ENCODE peak calls at places on chromosome 1, in eight cellular contexts. W is CD8-positive, alpha-beta T cell; P is transverse colon; T is coronary artery; C is colonic mucosa; Z is dorsolateral prefrontal cortex; F is heart right ventricle; Q is RWPE1. A is an unnamed sample.

GRCh38 chr1:121483961-121484424 is 299.2 kb downstream of the SRGAP2C start:
- DNase-seq in Q (peak), T (no peak), Z (no peak), W (no peak), P (no peak), F (no peak), C (no peak), A (peak)

GRCh38 chr1:198113302-198113701 is 43.5 kb upstream of the NEK7 start:
- DNase-seq in T (no peak), P (no peak), Z (no peak), F (no peak), Q (no peak), W (no peak), C (no peak), A (peak)

GRCh38 chr1:53964109-53964508 is 18.0 kb downstream of the LRRC42 start:
- DNase-seq in F (no peak), C (no peak), W (no peak), Z (no peak), Q (no peak), T (no peak), P (no peak), A (no peak)

GRCh38 chr1:217526636-217527035 is 104.3 kb downstream of the GPATCH2 start:
- DNase-seq in T (no peak), Q (no peak), Z (no peak), W (no peak), P (no peak), C (no peak), F (no peak), A (no peak)

GRCh38 chr1:175520186-175520585 is 223.2 kb downstream of the TNR start:
- DNase-seq in F (peak), P (peak), Q (peak), Z (no peak), W (no peak), C (peak), T (no peak), A (no peak)

GRCh38 chr1:215002471-215002870 is 80.1 kb upstream of the KCNK2 start:
- DNase-seq in C (no peak), Z (no peak), P (no peak), T (no peak), F (no peak), Q (no peak), W (no peak), A (peak)

GRCh38 chr1:191641420-191642215 is 516.6 kb upstream of the RGS18 start:
- DNase-seq in W (no peak), F (no peak), T (no peak), Q (peak), C (no peak), Z (no peak), P (no peak), A (no peak)

GRCh38 chr1:204032642-204033235 is 40.2 kb upstream of the SOX13 start:
- DNase-seq in W (no peak), F (no peak), Z (no peak), C (no peak), T (no peak), P (no peak), Q (no peak), A (no peak)

GRCh38 chr1:4165901-4166300 is 265.8 kb upstream of the C1orf174 start:
- DNase-seq in P (no peak), F (no peak), T (no peak), C (no peak), W (no peak), Z (no peak), Q (no peak), A (no peak)

GRCh38 chr1:192544983-192545393 is 30.6 kb upstream of the RGS1 start:
- DNase-seq in Z (no peak), T (no peak), P (no peak), F (no peak), Q (peak), W (no peak), C (no peak), A (peak)

GRCh38 chr1:165073402-165074007 is 283.0 kb downstream of the LMX1A start:
- DNase-seq in F (no peak), Z (no peak), Q (peak), C (no peak), T (no peak), P (no peak), W (no peak), A (peak)

GRCh38 chr1:119250299-119250698 is 109.8 kb upstream of the WARS2 start:
- DNase-seq in P (no peak), Z (no peak), Q (no peak), F (no peak), C (no peak), W (no peak), T (no peak), A (no peak)

GRCh38 chr1:209480345-209480744 is 103.2 kb upstream of the CAMK1G start:
- DNase-seq in P (no peak), T (no peak), C (no peak), W (no peak), Q (no peak), F (no peak), Z (no peak), A (no peak)

GRCh38 chr1:180691322-180691721 is 59.5 kb downstream of the XPR1 start:
- DNase-seq in F (no peak), T (no peak), P (no peak), C (no peak), W (no peak), Z (no peak), Q (no peak), A (no peak)

GRCh38 chr1:239735081-239735480 is 348.7 kb downstream of the CHRM3 start:
- DNase-seq in F (no peak), P (no peak), W (no peak), T (no peak), Q (no peak), C (no peak), Z (no peak), A (no peak)

GRCh38 chr1:6585081-6585722 is 5.4 kb downstream of the ZBTB48 start:
- DNase-seq in W (no peak), Z (no peak), T (no peak), Q (no peak), F (no peak), P (no peak), C (no peak), A (no peak)

GRCh38 chr1:163068716-163069115 is 445 bp upstream of the RGS4 start:
- DNase-seq in C (no peak), P (no peak), Z (no peak), F (no peak), W (no peak), T (no peak), Q (no peak), A (peak)

GRCh38 chr1:234848972-234849641 is 239.1 kb upstream of the IRF2BP2 start:
- DNase-seq in Q (peak), Z (no peak), P (no peak), W (no peak), C (no peak), F (no peak), T (no peak), A (peak)

GRCh38 chr1:77031101-77031662 is 163.9 kb downstream of the ST6GALNAC5 start:
- DNase-seq in P (no peak), Q (peak), W (no peak), F (no peak), C (no peak), Z (no peak), T (no peak), A (peak)

GRCh38 chr1:217096200-217096599 is 373.0 kb upstream of the ESRRG start:
- DNase-seq in Q (no peak), P (no peak), C (no peak), Z (no peak), F (no peak), W (no peak), T (no peak), A (no peak)

GRCh38 chr1:115837762-115838421 is 3.0 kb downstream of the NHLH2 start:
- DNase-seq in P (no peak), C (no peak), Q (no peak), F (no peak), Z (no peak), T (no peak), W (no peak), A (no peak)

GRCh38 chr1:175628548-175629317 is 114.7 kb downstream of the TNR start:
- DNase-seq in Z (no peak), F (peak), T (no peak), Q (no peak), W (no peak), P (no peak), C (peak), A (no peak)

GRCh38 chr1:179177182-179177581 is 52.3 kb downstream of the ABL2 start:
- DNase-seq in Z (no peak), F (no peak), Q (no peak), P (no peak), T (no peak), C (no peak), W (no peak), A (peak)

GRCh38 chr1:191760016-191760415 is 398.2 kb upstream of the RGS18 start:
- DNase-seq in F (no peak), W (no peak), T (no peak), P (no peak), Z (no peak), Q (peak), C (no peak), A (no peak)

GRCh38 chr1:64912191-64912590 is 54.2 kb downstream of the JAK1 start:
- DNase-seq in C (no peak), P (no peak), W (no peak), Z (no peak), Q (no peak), F (no peak), T (no peak), A (no peak)

GRCh38 chr1:64031191-64031590 is 172.2 kb upstream of the UBE2U start:
- DNase-seq in Z (no peak), P (no peak), Q (no peak), F (no peak), C (no peak), T (no peak), W (no peak), A (peak)

DNA sequence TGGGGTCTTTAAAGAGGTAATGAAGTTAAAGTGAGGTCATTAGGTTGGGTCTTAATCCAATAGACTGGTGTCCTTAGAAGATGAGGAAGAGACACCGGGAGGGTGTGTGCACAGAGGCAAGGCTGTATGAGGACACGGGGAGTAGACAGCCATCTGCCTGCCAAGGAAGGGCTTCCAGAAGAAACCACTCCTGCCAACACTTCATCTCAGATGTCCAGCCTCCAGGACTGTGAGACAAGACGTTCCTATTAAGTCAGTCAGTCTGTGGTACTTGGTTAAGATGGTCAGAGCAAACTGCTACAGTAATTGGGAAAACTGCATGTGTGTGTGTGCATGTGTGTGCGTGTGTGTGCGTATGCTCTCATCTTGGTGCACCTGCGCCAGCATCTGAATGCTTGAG is 77.1 kb downstream of the RYR2 start:
- DNase-seq in Q (no peak), C (no peak), P (no peak), F (no peak), Z (no peak), W (no peak), T (no peak), A (no peak)
- TF ChIP-seq CTCF in Q (no peak), C (no peak), P (no peak), F (no peak), Z (no peak), W (no peak), T (no peak), A (no peak)

GRCh38 chr1:69662321-69662720 is 94.6 kb downstream of the LRRC7 start:
- DNase-seq in W (no peak), C (no peak), Z (no peak), Q (no peak), T (no peak), P (no peak), F (no peak), A (no peak)
- TF ChIP-seq CTCF in W (no peak), C (no peak), Z (no peak), Q (no peak), T (no peak), P (no peak), F (no peak), A (no peak)

DNA sequence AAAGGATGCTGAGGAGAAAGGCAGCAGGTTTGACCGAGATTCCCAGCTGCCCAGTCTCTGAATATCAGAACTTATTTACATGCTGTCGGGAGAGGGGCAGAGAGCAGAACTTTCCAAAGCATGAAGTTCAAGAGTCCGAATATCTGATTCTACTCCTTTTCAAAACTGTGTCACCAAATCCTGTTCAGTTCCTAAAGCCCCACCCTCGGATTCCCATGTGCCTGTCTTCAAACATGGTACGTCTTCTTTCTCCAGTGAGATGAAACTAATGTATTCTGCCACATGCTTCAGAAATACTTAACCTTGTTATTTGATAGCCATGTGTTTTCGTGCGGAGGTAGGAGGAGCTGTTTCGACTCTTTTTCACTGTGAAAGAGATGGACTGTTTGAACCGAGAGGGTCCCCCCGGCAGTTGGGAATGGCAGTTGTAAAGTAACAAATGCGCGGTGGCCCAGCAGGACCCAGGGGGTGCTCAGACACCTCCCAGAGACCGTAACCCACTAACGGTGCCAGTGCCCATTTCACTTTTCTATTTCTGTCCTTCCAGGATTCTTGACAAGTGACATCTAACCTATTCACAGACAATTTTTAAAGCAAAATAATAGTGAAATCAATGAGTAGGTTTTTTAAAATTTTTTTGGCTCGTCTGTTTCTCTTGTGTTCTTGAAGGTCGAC is 67.1 kb downstream of the ZBTB18 start:
- DNase-seq in Z (no peak), Q (no peak), P (no peak), W (no peak), T (no peak), F (no peak), C (no peak), A (no peak)
- TF ChIP-seq CTCF in Z (no peak), Q (no peak), P (no peak), W (no peak), T (no peak), F (no peak), C (no peak), A (no peak)

GRCh38 chr1:13930151-13930550 is 230.2 kb downstream of the PRDM2 start:
- DNase-seq in Q (no peak), Z (no peak), C (peak), F (no peak), T (no peak), P (no peak), W (peak), A (no peak)
- TF ChIP-seq CTCF in Q (no peak), Z (no peak), C (peak), F (no peak), T (no peak), P (no peak), W (no peak), A (peak)

GRCh38 chr1:224457782-224458144 is 23.2 kb upstream of the WDR26 start:
- DNase-seq in W (no peak), F (no peak), P (no peak), T (no peak), Q (no peak), Z (no peak), C (no peak), A (no peak)
- TF ChIP-seq CTCF in W (peak), F (no peak), P (no peak), T (no peak), Q (peak), Z (no peak), C (no peak), A (peak)

GRCh38 chr1:39359028-39359570 is 132.3 kb upstream of the BMP8A start:
- DNase-seq in Q (no peak), C (no peak), W (no peak), F (no peak), P (no peak), Z (no peak), T (no peak), A (no peak)

GRCh38 chr1:39358491-39358890 is 132.9 kb upstream of the BMP8A start:
- DNase-seq in Q (no peak), W (no peak), T (no peak), Z (no peak), C (no peak), P (no peak), F (no peak), A (no peak)

GRCh38 chr1:39352881-39353280 is 138.6 kb upstream of the BMP8A start:
- DNase-seq in P (no peak), T (no peak), W (no peak), C (no peak), F (no peak), Q (no peak), Z (no peak), A (peak)

DNA sequence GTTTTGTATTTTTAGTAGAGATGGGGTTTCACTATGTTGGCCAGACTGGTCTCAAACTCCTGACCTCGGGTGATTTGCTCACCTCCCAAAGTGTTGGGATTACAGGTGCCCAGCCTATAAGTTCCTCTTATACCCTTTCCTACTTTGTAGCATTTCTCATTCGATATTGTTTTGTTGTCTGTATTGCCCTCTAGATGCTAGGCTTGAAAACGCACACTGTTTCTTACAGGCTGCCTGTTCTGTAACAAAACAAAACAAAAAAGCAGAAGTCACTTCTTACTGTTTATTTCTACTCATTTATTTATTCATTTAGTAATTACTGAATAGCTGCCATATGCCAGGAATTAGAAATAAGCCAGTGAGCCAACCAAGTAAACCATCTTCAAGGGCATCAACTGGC is 136.9 kb upstream of the BMP8A start:
- DNase-seq in Q (no peak), W (no peak), C (no peak), F (no peak), Z (no peak), T (no peak), P (no peak), A (no peak)
- TF ChIP-seq CTCF in Q (no peak), W (no peak), C (no peak), F (no peak), Z (peak), T (no peak), P (no peak), A (no peak)

DNA sequence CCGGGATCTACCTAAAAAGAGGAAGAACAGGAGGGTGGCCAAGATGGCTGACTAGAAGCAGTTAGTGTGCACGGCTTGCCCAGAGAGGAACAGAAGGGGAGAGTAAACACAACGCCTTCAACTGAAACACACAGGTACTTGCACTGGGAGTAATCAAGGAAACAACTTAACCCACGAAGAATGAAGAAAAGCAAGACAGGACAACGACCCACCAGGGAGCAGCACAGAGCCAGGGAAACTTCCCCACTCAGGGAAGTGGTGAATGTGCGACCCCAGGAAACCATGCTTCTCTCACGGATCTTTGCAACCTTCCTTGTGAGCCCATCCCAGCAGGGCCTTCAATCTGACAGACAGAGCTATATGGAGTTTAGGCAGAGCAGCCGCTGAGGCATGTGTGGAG is 46.1 kb downstream of the ACKR1 start:
- DNase-seq in T (no peak), Q (no peak), W (no peak), F (no peak), P (no peak), C (no peak), Z (no peak), A (no peak)
- TF ChIP-seq CTCF in T (no peak), Q (no peak), W (no peak), F (no peak), P (no peak), C (no peak), Z (no peak), A (peak)

GRCh38 chr1:150720703-150721102 is at the start of gene HORMAD1:
- DNase-seq in T (no peak), P (no peak), F (no peak), W (no peak), Z (no peak), Q (no peak), C (no peak), A (no peak)
- TF ChIP-seq CTCF in T (no peak), P (no peak), F (no peak), W (no peak), Z (no peak), Q (no peak), C (no peak), A (no peak)